ENCODE peak calls at places on chromosomes 7 and 10, in five cellular contexts. M is HCT116, T is K562, H is H1, F is GM12878. D is an unnamed sample.

GRCh38 chr10:58919927-58920654 is 256.4 kb upstream of the PHYHIPL start:
- DNase-seq in M (peak), T (no peak), H (no peak), F (no peak), D (no peak)

GRCh38 chr10:119377905-119378736 is 164.4 kb downstream of the RGS10 start:
- DNase-seq in M (no peak), T (no peak), H (no peak), F (no peak), D (no peak)

GRCh38 chr7:128203047-128203491 is 38.0 kb upstream of the LEP start:
- DNase-seq in M (no peak), T (no peak), H (peak), F (no peak), D (no peak)

GRCh38 chr7:149415391-149416068 is 45.3 kb downstream of the ZNF777 start:
- DNase-seq in M (no peak), T (no peak), H (no peak), F (no peak), D (no peak)

GRCh38 chr7:127886248-127886647 is 145.0 kb downstream of the LRRC4 start:
- DNase-seq in M (no peak), T (no peak), H (no peak), F (no peak), D (no peak)

GRCh38 chr10:59435707-59436106 is 73.4 kb upstream of the FAM13C start:
- DNase-seq in M (no peak), T (no peak), H (no peak), F (no peak), D (no peak)

GRCh38 chr10:43957267-43958070 is 308.8 kb upstream of the ZNF32 start:
- DNase-seq in M (no peak), T (no peak), H (no peak), F (no peak), D (no peak)

GRCh38 chr7:116552616-116553015 is 27.8 kb downstream of the CAV1 start:
- DNase-seq in M (peak), T (no peak), H (no peak), F (no peak), D (no peak)

GRCh38 chr7:35617076-35617475 is 77.9 kb downstream of the HERPUD2 start:
- DNase-seq in M (no peak), T (no peak), H (no peak), F (no peak), D (no peak)

GRCh38 chr10:34514290-34514689 is 300.8 kb downstream of the PARD3 start:
- DNase-seq in M (no peak), T (no peak), H (no peak), F (no peak), D (no peak)

GRCh38 chr7:37100735-37101331 is 347.8 kb downstream of the ELMO1 start:
- DNase-seq in M (no peak), T (no peak), H (no peak), F (no peak), D (no peak)

GRCh38 chr10:11162828-11163599 is 145.3 kb downstream of the CELF2 start:
- DNase-seq in M (no peak), T (peak), H (peak), F (peak), D (no peak)

GRCh38 chr7:40536406-40536805 is 401.6 kb downstream of the SUGCT start:
- DNase-seq in M (no peak), T (no peak), H (no peak), F (no peak), D (no peak)

GRCh38 chr10:38103754-38104153 is 9.6 kb downstream of the ZNF37A start:
- DNase-seq in M (no peak), T (no peak), H (no peak), F (no peak), D (no peak)

GRCh38 chr7:157233677-157234076 is 95.0 kb downstream of the UBE3C start:
- DNase-seq in M (no peak), T (no peak), H (no peak), F (no peak), D (no peak)

GRCh38 chr7:108200326-108200725 is 70.2 kb upstream of the LAMB4 start:
- DNase-seq in M (no peak), T (no peak), H (no peak), F (no peak), D (no peak)

GRCh38 chr10:122682522-122682921 is 17.1 kb downstream of the C10orf120 start:
- DNase-seq in M (no peak), T (no peak), H (no peak), F (no peak), D (no peak)

GRCh38 chr10:74988787-74989574 is 122.5 kb upstream of the SAMD8 start:
- DNase-seq in M (no peak), T (no peak), H (no peak), F (no peak), D (no peak)

GRCh38 chr10:33274096-33274785 is 60.2 kb downstream of the NRP1 start:
- DNase-seq in M (no peak), T (no peak), H (no peak), F (no peak), D (no peak)

GRCh38 chr10:99555371-99556224 is 22.9 kb downstream of the NKX2-3 start:
- DNase-seq in M (no peak), T (no peak), H (no peak), F (peak), D (no peak)

GRCh38 chr7:149216402-149216801 is 21.1 kb downstream of the ZNF282 start:
- DNase-seq in M (no peak), T (peak), H (no peak), F (no peak), D (no peak)

GRCh38 chr10:130513686-130514476 is 377.7 kb downstream of the GLRX3 start:
- DNase-seq in M (no peak), T (no peak), H (no peak), F (no peak), D (no peak)

GRCh38 chr10:132637477-132638129 is 100.0 kb downstream of the INPP5A start:
- DNase-seq in M (peak), T (peak), H (no peak), F (peak), D (peak)

GRCh38 chr10:132640326-132641125 is 102.9 kb downstream of the INPP5A start:
- DNase-seq in M (no peak), T (no peak), H (no peak), F (no peak), D (peak)

GRCh38 chr10:132641401-132641800 is 103.8 kb downstream of the INPP5A start:
- DNase-seq in M (no peak), T (no peak), H (no peak), F (no peak), D (no peak)

GRCh38 chr10:132638130-132638515 is 100.5 kb downstream of the INPP5A start:
- DNase-seq in M (no peak), T (no peak), H (no peak), F (no peak), D (no peak)

DNA sequence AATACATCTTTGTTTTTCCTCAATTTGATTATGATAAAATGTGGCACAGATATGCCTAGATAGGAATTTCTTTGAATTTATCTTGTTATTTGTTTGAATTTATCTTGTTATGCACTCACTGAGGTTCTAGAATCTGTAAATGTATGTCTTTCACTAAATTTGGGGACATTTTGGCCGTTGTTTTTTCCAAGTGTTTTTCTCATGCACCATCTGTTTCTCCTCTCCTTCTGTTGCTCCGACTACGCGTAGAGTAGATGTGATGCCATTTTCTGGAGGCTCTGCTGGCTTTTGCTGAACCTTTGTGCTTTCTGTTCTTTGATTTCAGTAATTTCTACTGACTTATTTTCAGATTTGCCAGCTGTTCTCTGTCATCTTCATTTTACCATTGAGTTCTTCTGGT is 101.9 kb downstream of the INPP5A start:
- DNase-seq in M (no peak), T (no peak), H (no peak), F (no peak), D (no peak)
- TF ChIP-seq ATF3 in M (no peak), T (no peak), H (no peak), F (no peak), D (no peak)

GRCh38 chr7:130397472-130397871 is 17.2 kb downstream of the CPA1 start:
- DNase-seq in M (no peak), T (no peak), H (no peak), F (no peak), D (no peak)
- TF ChIP-seq ATF3 in M (no peak), T (no peak), H (no peak), F (no peak), D (no peak)

DNA sequence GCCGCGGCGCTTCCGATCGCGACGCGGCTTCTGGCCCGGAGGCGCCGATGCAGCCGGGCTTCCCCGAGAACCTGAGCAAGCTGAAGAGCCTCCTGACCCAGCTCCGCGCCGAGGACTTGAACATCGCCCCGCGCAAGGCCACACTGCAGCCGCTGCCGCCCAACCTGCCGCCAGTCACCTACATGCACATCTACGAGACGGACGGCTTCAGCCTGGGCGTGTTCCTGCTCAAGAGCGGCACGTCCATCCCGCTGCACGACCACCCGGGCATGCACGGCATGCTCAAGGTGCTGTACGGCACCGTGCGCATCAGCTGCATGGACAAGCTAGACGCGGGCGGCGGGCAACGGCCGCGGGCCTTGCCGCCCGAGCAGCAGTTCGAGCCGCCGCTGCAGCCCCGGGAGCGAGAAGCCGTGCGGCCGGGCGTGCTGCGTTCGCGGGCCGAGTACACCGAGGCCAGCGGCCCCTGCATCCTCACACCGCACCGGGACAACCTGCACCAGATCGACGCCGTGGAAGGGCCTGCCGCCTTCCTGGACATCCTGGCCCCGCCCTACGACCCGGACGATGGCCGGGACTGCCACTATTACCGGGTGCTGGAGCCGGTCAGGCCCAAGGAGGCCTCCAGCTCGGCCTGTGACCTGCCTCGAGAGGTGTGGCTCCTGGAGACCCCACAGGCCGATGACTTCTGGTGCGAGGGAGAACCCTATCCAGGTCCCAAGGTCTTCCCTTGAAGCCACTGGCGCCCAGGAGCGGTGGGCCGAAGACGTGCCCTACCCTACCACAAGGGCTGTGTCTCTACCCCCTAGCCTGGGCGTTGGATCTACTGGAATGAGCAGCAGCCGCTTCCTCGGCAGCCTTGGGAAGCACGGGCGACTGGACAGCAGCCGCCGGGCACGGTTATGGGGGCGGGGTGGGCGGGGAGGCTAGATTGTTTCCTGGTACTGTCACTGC is 896 bp downstream of the ADO start:
- DNase-seq in M (no peak), T (peak), H (peak), F (no peak), D (peak)
- TF ChIP-seq ATF3 in M (no peak), T (no peak), H (no peak), F (no peak), D (no peak)

GRCh38 chr10:101624526-101625102 is 36.5 kb downstream of the DPCD start:
- DNase-seq in M (no peak), T (no peak), H (no peak), F (no peak), D (no peak)

GRCh38 chr10:101631821-101632475 is 43.8 kb downstream of the DPCD start:
- DNase-seq in M (no peak), T (no peak), H (no peak), F (no peak), D (no peak)

GRCh38 chr10:101630420-101630920 is 42.3 kb downstream of the DPCD start:
- DNase-seq in M (no peak), T (no peak), H (no peak), F (no peak), D (no peak)

GRCh38 chr10:101625821-101626412 is 37.8 kb downstream of the DPCD start:
- DNase-seq in M (no peak), T (no peak), H (no peak), F (no peak), D (no peak)

GRCh38 chr10:101629781-101630419 is 41.8 kb downstream of the DPCD start:
- DNase-seq in M (no peak), T (no peak), H (no peak), F (no peak), D (no peak)
- TF ChIP-seq ATF3 in M (no peak), T (no peak), H (no peak), F (no peak), D (no peak)

DNA sequence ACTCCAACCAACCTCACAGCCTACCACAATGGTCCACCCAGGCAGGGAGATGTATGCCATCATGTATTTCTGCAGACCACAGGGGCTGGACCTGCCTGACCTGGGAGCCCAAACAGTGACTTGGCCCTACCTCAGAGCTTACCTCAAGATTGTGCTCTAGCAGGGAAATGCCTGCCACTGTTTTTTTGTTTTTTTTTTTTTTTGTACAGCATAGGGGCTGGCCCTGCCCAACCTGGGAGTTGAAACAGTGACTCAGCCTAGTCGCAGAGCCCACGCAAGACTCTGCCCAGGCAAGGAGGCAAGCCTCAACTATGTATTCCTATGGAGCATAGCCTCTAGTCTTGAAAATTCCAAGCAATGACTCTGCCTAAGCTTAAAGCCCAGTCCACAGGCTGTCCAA is 39.3 kb upstream of the CDK6 start:
- DNase-seq in M (no peak), T (no peak), H (no peak), F (no peak), D (no peak)
- TF ChIP-seq ATF3 in M (no peak), T (no peak), H (no peak), F (no peak), D (no peak)

DNA sequence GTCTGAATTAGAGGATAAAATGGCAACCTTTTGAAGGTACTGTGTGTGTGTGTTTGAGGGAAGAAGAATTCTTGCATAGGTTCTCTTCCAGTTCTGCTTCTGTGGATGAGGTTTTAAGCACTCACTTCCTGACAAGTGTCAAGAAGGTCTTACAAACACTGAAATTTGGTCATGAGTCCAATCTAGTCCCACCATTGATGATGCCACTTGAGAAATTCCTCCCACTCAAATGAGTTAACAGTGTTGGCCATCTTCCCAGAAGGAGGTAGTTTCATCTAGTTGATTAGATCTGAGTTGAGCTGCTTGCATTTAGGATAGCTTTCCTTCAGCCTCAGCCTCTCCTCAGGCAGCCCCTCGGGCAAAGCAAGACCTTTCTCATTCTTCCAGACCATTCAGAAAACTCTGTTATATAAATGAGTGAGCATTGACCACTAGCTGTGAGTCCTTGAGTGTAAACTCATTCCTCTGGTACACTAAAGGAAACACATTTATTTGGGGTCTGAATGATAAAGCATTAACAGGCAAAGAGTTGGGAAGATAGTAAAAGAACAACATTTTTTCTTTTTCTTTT is 189.5 kb downstream of the TRIL start:
- DNase-seq in M (no peak), T (no peak), H (no peak), F (no peak), D (no peak)
- TF ChIP-seq ATF3 in M (no peak), T (no peak), H (no peak), F (no peak), D (no peak)

GRCh38 chr7:48130658-48131108 is 40.6 kb upstream of the ABCA13 start:
- DNase-seq in M (no peak), T (no peak), H (no peak), F (no peak), D (no peak)
- TF ChIP-seq ATF3 in M (no peak), T (no peak), H (no peak), F (no peak), D (no peak)